ENCODE peak calls at places on chromosomes 11 and 22, in eight cellular contexts. J is left ventricle myocardium inferior, M is hepatocyte, K is stomach, A is heart left ventricle, B is caudate nucleus, E is dorsolateral prefrontal cortex, G is OCI-LY7. T is an unnamed sample.

GRCh38 chr11:75700940-75701339 is 16.7 kb upstream of the MOGAT2 start:
- DNase-seq in A (no peak), M (no peak), G (no peak), K (no peak), E (no peak), B (no peak), J (no peak), T (no peak)

GRCh38 chr11:17483505-17483904 is 6.9 kb upstream of the ABCC8 start:
- DNase-seq in J (no peak), E (no peak), B (no peak), A (no peak), M (no peak), K (no peak), G (no peak), T (no peak)

GRCh38 chr11:75140269-75141138 is 10.4 kb upstream of the SLCO2B1 start:
- DNase-seq in G (peak), B (peak), E (peak), J (peak), M (peak), A (peak), K (peak), T (no peak)

GRCh38 chr22:20981787-20982562 is at the start of gene LZTR1:
- DNase-seq in B (peak), A (peak), G (peak), J (peak), E (peak), K (peak), M (peak), T (peak)

GRCh38 chr22:42820075-42820763 is 36.9 kb downstream of the ARFGAP3 start:
- DNase-seq in B (no peak), J (no peak), G (peak), M (peak), K (no peak), E (no peak), A (no peak), T (peak)

GRCh38 chr11:27963370-27963769 is 144.6 kb downstream of the KIF18A start:
- DNase-seq in M (no peak), K (no peak), J (no peak), E (no peak), G (no peak), A (no peak), B (no peak), T (no peak)

GRCh38 chr11:74522776-74523175 is 29.3 kb upstream of the LIPT2 start:
- DNase-seq in M (no peak), A (no peak), G (no peak), J (no peak), B (no peak), E (no peak), K (no peak), T (no peak)

GRCh38 chr11:68021167-68021787 is 9.2 kb upstream of the NDUFS8 start:
- DNase-seq in K (peak), B (no peak), E (no peak), J (no peak), M (peak), G (peak), A (no peak), T (no peak)

GRCh38 chr22:29706493-29706892 is 13.3 kb upstream of the CABP7 start:
- DNase-seq in K (no peak), B (no peak), G (no peak), E (no peak), A (no peak), M (no peak), J (no peak), T (no peak)

GRCh38 chr11:1458340-1459218 is 28.0 kb downstream of the MOB2 start:
- DNase-seq in K (peak), J (peak), B (peak), M (peak), A (peak), E (no peak), G (peak), T (no peak)

GRCh38 chr22:34877506-34877905 is 188.5 kb upstream of the ISX start:
- DNase-seq in M (no peak), A (no peak), J (no peak), B (no peak), K (no peak), E (no peak), G (no peak), T (no peak)

GRCh38 chr22:22750335-22751042 is 106.1 kb downstream of the GGTLC2 start:
- DNase-seq in K (no peak), B (no peak), G (no peak), J (no peak), A (no peak), E (no peak), M (no peak), T (no peak)

GRCh38 chr11:91513734-91514133 is 710.9 kb upstream of the FAT3 start:
- DNase-seq in M (no peak), K (no peak), J (no peak), A (no peak), E (no peak), B (no peak), G (no peak), T (no peak)

GRCh38 chr11:68271023-68271780 is 571 bp downstream of the C11orf24 start:
- DNase-seq in B (peak), K (peak), G (peak), J (peak), A (peak), E (no peak), M (peak), T (peak)

GRCh38 chr11:45685976-45686375 is 20.6 kb upstream of the CHST1 start:
- DNase-seq in M (no peak), A (no peak), J (no peak), K (no peak), G (no peak), E (no peak), B (no peak), T (no peak)
- H3K27ac ChIP-seq in M (no peak), A (no peak), J (no peak), K (no peak), G (no peak), E (no peak), B (no peak), T (no peak)

GRCh38 chr22:17596226-17596625 is 32.3 kb downstream of the ATP6V1E1 start:
- DNase-seq in M (no peak), G (no peak), K (no peak), E (no peak), A (no peak), B (no peak), J (no peak), T (no peak)

GRCh38 chr22:17598318-17598717 is 30.2 kb downstream of the ATP6V1E1 start:
- DNase-seq in J (no peak), M (no peak), A (no peak), G (no peak), K (no peak), B (no peak), E (no peak), T (no peak)

GRCh38 chr22:17592201-17592600 is 28.9 kb downstream of the SLC25A18 start:
- DNase-seq in G (no peak), J (no peak), B (no peak), A (no peak), M (no peak), E (no peak), K (no peak), T (no peak)

GRCh38 chr22:17601031-17601430 is 27.5 kb downstream of the ATP6V1E1 start:
- DNase-seq in E (no peak), M (no peak), A (no peak), G (no peak), B (no peak), J (no peak), K (no peak), T (no peak)

DNA sequence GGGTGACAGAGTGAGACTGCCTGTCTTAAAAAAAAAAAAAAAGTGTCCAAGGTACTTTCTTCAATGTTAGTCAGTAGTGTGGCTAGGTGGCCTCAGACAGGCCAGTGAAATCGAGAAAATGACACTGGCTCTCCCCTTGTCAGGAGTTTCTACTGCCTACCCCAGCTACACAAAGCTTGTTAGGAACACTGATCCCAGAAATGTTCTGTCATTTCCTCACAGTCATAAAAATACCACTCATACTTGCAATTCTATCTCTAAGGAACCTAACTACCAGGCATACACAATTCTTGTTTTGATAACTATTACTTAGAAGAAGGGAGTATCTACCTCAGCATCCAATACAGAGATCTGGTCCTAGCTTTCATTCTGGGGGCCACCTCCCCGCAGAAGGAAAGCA is 31.3 kb downstream of the ATP6V1E1 start:
- DNase-seq in G (no peak), A (no peak), J (no peak), E (no peak), B (no peak), M (no peak), K (no peak), T (no peak)
- H3K27ac ChIP-seq in G (no peak), A (no peak), J (no peak), E (no peak), B (no peak), M (peak), K (no peak), T (no peak)

DNA sequence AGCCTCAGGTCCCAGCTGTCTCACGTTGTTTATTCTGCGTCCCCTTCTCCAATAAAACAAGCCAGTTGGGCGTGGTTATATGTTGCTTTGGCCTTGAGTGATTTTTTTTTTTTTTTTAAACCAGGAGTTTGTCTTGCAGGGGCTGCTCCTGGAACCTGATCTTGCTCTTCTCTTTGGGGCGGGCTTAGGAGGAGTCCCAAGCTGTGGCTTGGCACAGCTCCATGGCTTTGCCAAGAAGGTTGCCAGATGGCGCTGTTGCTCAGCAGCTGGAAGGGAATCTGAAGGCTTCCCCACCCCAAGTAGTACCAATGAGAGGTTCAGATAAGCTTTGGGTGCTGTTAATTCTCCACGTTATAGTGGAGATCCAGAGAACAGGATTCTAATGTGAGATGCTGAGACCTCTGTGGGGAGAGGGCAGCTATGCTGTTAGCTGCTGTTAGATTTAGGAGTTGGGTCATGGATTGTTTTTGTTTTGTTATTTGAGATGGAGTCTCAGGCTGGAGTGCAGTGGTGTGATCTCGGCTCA is 2.0 kb upstream of the FERMT3 start:
- DNase-seq in K (peak), B (peak), M (peak), J (peak), A (peak), E (peak), G (peak), T (peak)
- H3K27ac ChIP-seq in K (peak), B (no peak), M (peak), J (peak), A (no peak), E (no peak), G (peak), T (no peak)

GRCh38 chr11:44811841-44812448 is 85.2 kb downstream of the TSPAN18 start:
- DNase-seq in E (no peak), M (no peak), B (no peak), J (no peak), K (no peak), G (no peak), A (no peak), T (no peak)
- H3K27ac ChIP-seq in E (no peak), M (no peak), B (no peak), J (peak), K (no peak), G (no peak), A (peak), T (no peak)

DNA sequence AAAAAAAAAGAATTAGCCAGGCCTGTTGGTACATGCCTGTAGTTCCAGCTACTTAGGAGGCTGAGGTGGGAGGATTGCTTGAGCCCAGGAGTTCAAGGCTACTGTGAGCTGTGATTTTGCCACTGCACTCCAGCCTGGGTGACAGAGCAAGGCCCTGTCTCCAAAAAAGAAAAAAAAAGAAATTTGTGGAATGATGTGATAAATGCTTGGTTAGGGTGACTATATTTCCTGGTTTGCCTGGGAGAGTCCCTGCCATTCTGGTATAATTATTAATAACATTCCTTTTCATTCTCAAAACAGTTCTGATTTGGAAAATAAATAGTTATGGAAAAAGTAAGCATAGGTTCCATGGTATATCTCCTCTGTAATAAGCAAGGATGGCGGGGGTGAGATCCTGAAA is 74.8 kb downstream of the SWAP70 start:
- DNase-seq in A (no peak), E (no peak), K (no peak), G (no peak), J (no peak), B (no peak), M (no peak), T (no peak)
- H3K27ac ChIP-seq in A (no peak), E (peak), K (peak), G (peak), J (peak), B (peak), M (peak), T (no peak)

DNA sequence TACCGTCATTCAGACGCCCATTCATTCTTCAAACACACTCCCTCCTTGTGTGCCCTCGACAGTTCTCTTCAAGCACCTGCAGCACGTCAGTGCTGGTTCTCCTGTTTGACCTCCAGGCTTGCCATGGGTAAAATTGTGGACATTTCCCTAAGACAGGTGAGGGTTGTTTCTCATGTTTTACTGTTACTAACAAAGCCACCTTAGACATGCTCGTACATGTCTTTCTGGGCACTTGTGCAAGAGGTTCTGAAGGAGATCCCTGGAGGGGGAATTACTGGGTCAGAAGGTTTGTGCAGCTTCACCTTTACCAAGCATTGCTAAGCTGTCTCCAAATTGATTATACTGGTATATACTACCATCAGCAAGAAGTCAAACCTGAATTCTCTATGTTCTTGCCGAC is 189.7 kb upstream of the TMEM45B start:
- DNase-seq in B (no peak), K (no peak), J (no peak), E (no peak), A (no peak), G (no peak), M (no peak), T (no peak)
- H3K27ac ChIP-seq in B (no peak), K (no peak), J (no peak), E (no peak), A (no peak), G (no peak), M (no peak), T (no peak)

GRCh38 chr11:2467695-2468055 is 22.9 kb downstream of the KCNQ1 start:
- DNase-seq in G (no peak), M (no peak), K (peak), J (no peak), A (no peak), B (no peak), E (no peak), T (no peak)

GRCh38 chr11:2465201-2466068 is 20.6 kb downstream of the KCNQ1 start:
- DNase-seq in J (no peak), A (no peak), E (peak), M (no peak), B (no peak), K (peak), G (no peak), T (no peak)

GRCh38 chr11:2468363-2469240 is 23.8 kb downstream of the KCNQ1 start:
- DNase-seq in B (no peak), J (no peak), A (no peak), G (no peak), M (peak), K (peak), E (no peak), T (no peak)

GRCh38 chr11:2466069-2466801 is 21.4 kb downstream of the KCNQ1 start:
- DNase-seq in K (peak), G (no peak), A (no peak), B (no peak), J (no peak), M (no peak), E (no peak), T (no peak)

GRCh38 chr11:2466869-2467694 is 22.3 kb downstream of the KCNQ1 start:
- DNase-seq in K (peak), B (no peak), J (no peak), A (no peak), E (peak), G (no peak), M (no peak), T (no peak)
- H3K27ac ChIP-seq in K (peak), B (no peak), J (no peak), A (peak), E (no peak), G (no peak), M (no peak), T (no peak)

GRCh38 chr11:123586568-123586967 is 67.9 kb downstream of the SCN3B start:
- DNase-seq in E (no peak), J (no peak), G (no peak), K (no peak), A (no peak), M (no peak), B (peak), T (no peak)
- H3K27ac ChIP-seq in E (no peak), J (no peak), G (no peak), K (peak), A (no peak), M (peak), B (no peak), T (no peak)

GRCh38 chr11:92642146-92642919 is 327.1 kb upstream of the MTNR1B start:
- DNase-seq in J (no peak), M (no peak), E (no peak), G (no peak), K (no peak), A (no peak), B (no peak), T (no peak)
- H3K27ac ChIP-seq in J (no peak), M (no peak), E (no peak), G (no peak), K (no peak), A (no peak), B (no peak), T (no peak)

T was measured in AG04450.